ENCODE peak calls at places on chromosomes 7 and 10, in five cellular contexts. J, M, I, Z and A are unnamed samples.

GRCh38 chr10:78846071-78846470 is 222.7 kb upstream of the ZMIZ1 start:
- DNase-seq in J (no peak), M (no peak), I (no peak), Z (no peak), A (no peak)

GRCh38 chr7:155324012-155324917 is 26.6 kb downstream of the INSIG1 start:
- DNase-seq in J (no peak), M (peak; percentile 87), I (no peak), Z (no peak), A (no peak)

GRCh38 chr7:49174396-49174795 is 250.0 kb downstream of the CDC14C start:
- DNase-seq in J (no peak), M (no peak), I (no peak), Z (no peak), A (no peak)

GRCh38 chr7:22647451-22648257 is 79.3 kb upstream of the IL6 start:
- DNase-seq in J (no peak), M (peak; percentile 22), I (no peak), Z (no peak), A (no peak)

GRCh38 chr7:80775481-80775880 is 137.0 kb downstream of the CD36 start:
- DNase-seq in J (no peak), M (no peak), I (no peak), Z (no peak), A (no peak)

GRCh38 chr7:76211216-76211615 is 9.5 kb downstream of the SRRM3 start:
- DNase-seq in J (no peak), M (no peak), I (no peak), Z (no peak), A (no peak)

GRCh38 chr7:29353810-29354209 is 159.2 kb downstream of the CHN2 start:
- DNase-seq in J (no peak), M (no peak), I (no peak), Z (no peak), A (no peak)

GRCh38 chr10:73859441-73860049 is 14.8 kb downstream of the CAMK2G start:
- DNase-seq in J (peak; percentile 45), M (no peak), I (no peak), Z (no peak), A (no peak)

GRCh38 chr7:133139350-133139749 is 57.5 kb upstream of the CHCHD3 start:
- DNase-seq in J (no peak), M (peak; percentile 32), I (peak; percentile 50), Z (peak; percentile 52), A (peak; percentile 89)

GRCh38 chr7:13988011-13988410 is 1.5 kb downstream of the ETV1 start:
- DNase-seq in J (no peak), M (no peak), I (no peak), Z (no peak), A (no peak)

GRCh38 chr10:71085689-71086438 is 126.5 kb upstream of the UNC5B start:
- DNase-seq in J (no peak), M (no peak), I (no peak), Z (no peak), A (peak; percentile 24)

GRCh38 chr7:20786779-20787651 is at the start of gene SP8:
- DNase-seq in J (no peak), M (peak; percentile 89), I (no peak), Z (peak; percentile 31), A (peak; percentile 90)

GRCh38 chr7:73809454-73810090 is 21.2 kb upstream of the CLDN4 start:
- DNase-seq in J (no peak), M (no peak), I (peak; percentile 48), Z (no peak), A (no peak)

GRCh38 chr10:6394084-6394483 is 186.0 kb downstream of the PRKCQ start:
- DNase-seq in J (no peak), M (no peak), I (no peak), Z (no peak), A (no peak)

GRCh38 chr7:123533929-123534382 is 439 bp downstream of the IQUB start:
- DNase-seq in J (no peak), M (no peak), I (no peak), Z (no peak), A (no peak)

GRCh38 chr7:64183126-64183742 is 23.8 kb upstream of the ZNF735 start:
- DNase-seq in J (no peak), M (peak; percentile 40), I (no peak), Z (no peak), A (peak; percentile 19)

GRCh38 chr10:132400041-132400546 is 3.1 kb downstream of the PWWP2B start:
- DNase-seq in J (no peak), M (no peak), I (no peak), Z (no peak), A (no peak)

GRCh38 chr7:18320971-18321567 is 174.5 kb upstream of the HDAC9 start:
- DNase-seq in J (no peak), M (peak; percentile 37), I (peak; percentile 55), Z (peak; percentile 23), A (peak; percentile 78)

GRCh38 chr7:100366411-100367250 is 6.7 kb upstream of the PILRA start:
- DNase-seq in J (peak; percentile 58), M (no peak), I (no peak), Z (no peak), A (no peak)

GRCh38 chr10:33812586-33812985 is 478.1 kb upstream of the NRP1 start:
- DNase-seq in J (no peak), M (no peak), I (no peak), Z (no peak), A (no peak)

GRCh38 chr7:32942783-32943653 is 14.2 kb upstream of the FKBP9 start:
- DNase-seq in J (no peak), M (peak; percentile 89), I (peak; percentile 81), Z (peak; percentile 59), A (peak; percentile 87)

GRCh38 chr7:12884856-12885440 is 197.5 kb downstream of the ARL4A start:
- DNase-seq in J (no peak), M (no peak), I (no peak), Z (no peak), A (no peak)

GRCh38 chr7:36473454-36474282 is 84.0 kb downstream of the ANLN start:
- DNase-seq in J (no peak), M (peak; percentile 51), I (peak; percentile 38), Z (peak; percentile 43), A (peak; percentile 80)

GRCh38 chr7:17058568-17058967 is 176.8 kb upstream of the AGR3 start:
- DNase-seq in J (no peak), M (no peak), I (no peak), Z (no peak), A (no peak)

GRCh38 chr10:102918817-102919236 is 733 bp downstream of the CNNM2 start:
- DNase-seq in J (no peak), M (peak; percentile 33), I (peak; percentile 15), Z (peak; percentile 8), A (peak; percentile 45)

GRCh38 chr10:107264742-107265141 is 100.2 kb upstream of the SORCS1 start:
- DNase-seq in J (no peak), M (peak; percentile 7), I (no peak), Z (no peak), A (peak; percentile 92)

GRCh38 chr7:128215739-128216138 is 25.3 kb upstream of the LEP start:
- DNase-seq in J (no peak), M (no peak), I (no peak), Z (no peak), A (no peak)

GRCh38 chr10:12655940-12656339 is 306.6 kb downstream of the CAMK1D start:
- DNase-seq in J (no peak), M (no peak), I (no peak), Z (no peak), A (no peak)

GRCh38 chr7:130371059-130371458 is 9.2 kb upstream of the CPA1 start:
- DNase-seq in J (no peak), M (no peak), I (no peak), Z (no peak), A (no peak)

GRCh38 chr7:87231715-87232114 is 12.2 kb upstream of the TMEM243 start:
- DNase-seq in J (no peak), M (no peak), I (no peak), Z (no peak), A (no peak)

GRCh38 chr10:99775850-99776249 is 6.6 kb upstream of the ABCC2 start:
- DNase-seq in J (no peak), M (no peak), I (peak; percentile 95), Z (peak; percentile 86), A (no peak)

GRCh38 chr10:16832351-16833080 is 15.3 kb upstream of the RSU1 start:
- DNase-seq in J (no peak), M (no peak), I (peak; percentile 44), Z (no peak), A (no peak)

DNA sequence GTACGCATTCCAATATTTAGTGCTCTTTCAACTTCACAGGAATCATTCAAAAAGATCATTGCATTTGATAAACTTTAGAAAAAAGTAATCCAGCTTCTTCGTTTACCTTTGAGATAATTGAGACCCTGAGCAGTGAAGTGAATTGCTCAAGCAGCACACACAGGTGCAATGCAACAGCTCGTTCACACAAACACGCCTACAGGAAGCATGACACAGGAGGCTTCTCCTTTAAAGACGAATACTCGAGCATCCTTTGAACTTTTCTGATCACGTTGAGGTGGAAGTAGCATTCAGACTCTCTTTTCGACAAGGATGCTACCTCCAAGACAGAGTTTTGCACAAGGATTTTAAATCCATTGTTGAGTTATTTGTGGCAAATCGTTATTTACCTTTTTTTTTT is 18.0 kb upstream of the RSU1 start:
- DNase-seq in J (no peak), M (no peak), I (no peak), Z (no peak), A (no peak)
- TF ChIP-seq JUNB in J (no peak), M (no peak), I (no peak), Z (no peak), A (no peak)

DNA sequence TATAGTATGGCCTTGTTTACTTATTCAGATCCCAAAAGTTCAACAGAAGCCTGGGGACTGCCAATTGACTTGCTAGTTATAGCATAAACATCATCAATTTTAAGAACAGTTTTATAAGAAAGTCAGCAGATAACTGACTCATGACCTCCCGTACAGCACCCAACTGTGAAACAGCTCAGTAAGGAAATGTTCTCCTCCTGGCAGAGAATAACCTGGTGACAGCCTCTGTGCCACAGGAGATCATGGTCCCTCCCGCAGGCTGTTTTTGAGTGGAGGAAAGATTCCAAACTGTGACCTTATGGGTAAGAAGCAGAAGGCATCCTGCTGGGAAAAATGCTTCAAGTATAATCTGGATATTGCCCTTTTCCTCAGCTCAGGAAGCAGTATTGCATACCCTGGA is 182.5 kb downstream of the SEMA3D start:
- DNase-seq in J (no peak), M (no peak), I (no peak), Z (no peak), A (no peak)
- TF ChIP-seq JUNB in J (no peak), M (no peak), I (no peak), Z (no peak), A (no peak)

GRCh38 chr7:136533732-136534131 is 334.7 kb upstream of the CHRM2 start:
- DNase-seq in J (no peak), M (no peak), I (no peak), Z (no peak), A (no peak)
- TF ChIP-seq JUNB in J (no peak), M (no peak), I (no peak), Z (no peak), A (no peak)

DNA sequence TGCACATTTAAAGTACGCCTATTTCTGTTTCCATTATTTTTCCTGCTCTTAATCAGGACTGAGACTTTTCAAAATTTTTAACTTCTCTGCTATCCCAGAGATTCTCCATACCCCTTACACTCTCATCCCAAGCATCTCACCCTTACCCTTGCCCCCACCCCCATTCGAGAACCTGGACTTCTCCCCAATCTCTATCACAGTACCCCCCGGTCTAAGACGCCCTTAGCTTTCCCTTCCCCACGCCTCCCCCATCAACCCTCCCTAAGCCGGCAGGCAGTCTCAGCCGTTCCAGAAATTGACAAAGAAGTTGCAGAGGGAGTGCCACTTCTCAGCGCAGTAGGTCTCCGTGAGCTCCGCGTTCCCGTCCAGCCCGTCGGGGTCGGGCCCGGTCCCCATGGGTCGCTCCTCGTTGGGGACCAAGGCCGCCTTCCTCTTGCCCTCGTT is 1.4 kb downstream of the FGFBP3 start:
- DNase-seq in J (no peak), M (no peak), I (peak; percentile 29), Z (no peak), A (peak; percentile 56)
- TF ChIP-seq JUNB in J (no peak), M (no peak), I (no peak), Z (no peak), A (no peak)